ENCODE peak calls at places on chromosomes 7 and 10, in six cellular contexts. J is fibroblast of pulmonary artery, X is astrocyte, H is heart left ventricle, Y is brain microvascular endothelial cell, A is MG63. Q is an unnamed sample.

GRCh38 chr10:133254421-133255120 is 16.9 kb downstream of the VENTX start:
- DNase-seq in Y (no peak), J (no peak), A (no peak), H (no peak), X (no peak), Q (no peak)

GRCh38 chr10:110612629-110613028 is 31.5 kb upstream of the RBM20 start:
- DNase-seq in J (no peak), H (no peak), X (no peak), Y (no peak), A (no peak), Q (no peak)

GRCh38 chr7:155003215-155003999 is 483 bp upstream of the PAXIP1 start:
- DNase-seq in X (peak), Y (peak), H (peak), A (peak), J (peak), Q (peak)

GRCh38 chr10:71212249-71213126 is at the start of gene UNC5B:
- DNase-seq in H (peak), A (peak), J (peak), Y (peak), X (peak), Q (peak)

GRCh38 chr7:41700044-41700471 is 2.8 kb downstream of the INHBA start:
- DNase-seq in H (no peak), J (no peak), Y (no peak), X (no peak), A (no peak), Q (no peak)

GRCh38 chr7:1536768-1537630 is 6.5 kb downstream of the MAFK start:
- DNase-seq in J (peak), A (peak), Y (peak), X (peak), H (peak), Q (no peak)

GRCh38 chr7:64685091-64685490 is 19.2 kb downstream of the ZNF107 start:
- DNase-seq in A (no peak), Y (no peak), X (no peak), J (no peak), H (no peak), Q (peak)

GRCh38 chr7:28239823-28240204 is 59.2 kb upstream of the JAZF1 start:
- DNase-seq in X (no peak), H (no peak), Y (no peak), A (no peak), J (no peak), Q (no peak)

GRCh38 chr7:26723140-26723539 is 141.2 kb downstream of the SKAP2 start:
- DNase-seq in J (no peak), Y (no peak), X (no peak), H (no peak), A (no peak), Q (no peak)

GRCh38 chr7:157945401-157945800 is 608.6 kb downstream of the DNAJB6 start:
- DNase-seq in X (no peak), J (no peak), Y (no peak), H (no peak), A (no peak), Q (no peak)

GRCh38 chr7:59079-59825 is 133.1 kb upstream of the FAM20C start:
- DNase-seq in X (no peak), J (no peak), A (no peak), H (peak), Y (no peak), Q (no peak)

GRCh38 chr7:44196450-44196872 is 4.3 kb upstream of the YKT6 start:
- DNase-seq in H (no peak), Y (peak), A (peak), J (peak), X (no peak), Q (peak)

GRCh38 chr10:114246679-114247305 is 7.7 kb downstream of the VWA2 start:
- DNase-seq in X (peak), H (no peak), A (no peak), Y (no peak), J (no peak), Q (no peak)

GRCh38 chr7:25852249-25852994 is 299.6 kb upstream of the NFE2L3 start:
- DNase-seq in X (no peak), Y (no peak), H (no peak), A (no peak), J (no peak), Q (no peak)

GRCh38 chr10:116162851-116163250 is 110.2 kb downstream of the GFRA1 start:
- DNase-seq in H (no peak), X (no peak), Y (no peak), A (no peak), J (no peak), Q (no peak)

GRCh38 chr7:33477719-33478480 is 348.5 kb downstream of the BBS9 start:
- DNase-seq in Y (no peak), J (no peak), A (no peak), H (no peak), X (no peak), Q (no peak)

GRCh38 chr7:75045881-75046280 is 27.7 kb downstream of the RCC1L start:
- DNase-seq in X (no peak), A (no peak), Y (no peak), H (no peak), J (no peak), Q (no peak)

GRCh38 chr10:69629897-69630650 is at the start of gene FAM241B:
- DNase-seq in H (peak), X (peak), Y (no peak), J (peak), A (peak), Q (peak)

GRCh38 chr10:87750817-87751216 is 67.2 kb downstream of the ATAD1 start:
- DNase-seq in X (no peak), A (no peak), J (no peak), Y (no peak), H (no peak), Q (no peak)

GRCh38 chr7:139949629-139950028 is 113.1 kb downstream of the PARP12 start:
- DNase-seq in J (no peak), Y (no peak), X (peak), H (no peak), A (no peak), Q (no peak)

GRCh38 chr7:148773344-148773743 is 74.6 kb downstream of the CUL1 start:
- DNase-seq in J (no peak), Y (peak), A (no peak), X (peak), H (no peak), Q (peak)

GRCh38 chr10:103640436-103641181 is 147.1 kb downstream of the NEURL1 start:
- DNase-seq in Y (no peak), H (no peak), J (peak), X (peak), A (no peak), Q (no peak)

GRCh38 chr7:55142919-55143600 is 124.2 kb downstream of the EGFR start:
- DNase-seq in A (no peak), H (no peak), J (no peak), Y (no peak), X (no peak), Q (no peak)

DNA sequence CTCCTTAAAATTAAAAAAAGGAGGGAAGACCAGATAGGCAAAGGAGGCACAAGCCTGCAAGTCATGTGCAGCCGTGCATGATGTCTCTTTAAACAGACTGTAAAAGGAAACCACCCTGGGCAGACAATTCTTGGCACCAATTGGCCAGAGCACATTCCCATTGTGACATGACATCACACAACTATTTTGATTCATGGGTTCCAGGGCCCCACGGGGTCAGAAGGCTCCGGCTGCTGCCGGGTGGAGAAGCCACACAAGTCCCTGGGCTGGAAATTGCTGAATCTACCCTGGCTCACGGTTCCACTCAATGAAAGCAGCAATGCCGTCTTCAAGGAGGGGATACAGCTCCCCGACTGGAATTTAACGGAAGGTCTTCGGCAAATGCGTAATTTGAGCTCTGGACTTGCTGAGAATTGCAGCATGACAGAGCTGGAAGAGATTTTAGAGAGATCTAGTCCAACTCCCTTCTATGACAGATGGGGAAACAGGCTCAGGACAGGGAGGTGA is 140.5 kb downstream of the PRKAG2 start:
- DNase-seq in Y (peak), J (peak), A (peak), X (peak), H (peak), Q (no peak)
- H3K4me3 ChIP-seq in Y (peak), J (peak), A (no peak), X (peak), H (peak), Q (no peak)

DNA sequence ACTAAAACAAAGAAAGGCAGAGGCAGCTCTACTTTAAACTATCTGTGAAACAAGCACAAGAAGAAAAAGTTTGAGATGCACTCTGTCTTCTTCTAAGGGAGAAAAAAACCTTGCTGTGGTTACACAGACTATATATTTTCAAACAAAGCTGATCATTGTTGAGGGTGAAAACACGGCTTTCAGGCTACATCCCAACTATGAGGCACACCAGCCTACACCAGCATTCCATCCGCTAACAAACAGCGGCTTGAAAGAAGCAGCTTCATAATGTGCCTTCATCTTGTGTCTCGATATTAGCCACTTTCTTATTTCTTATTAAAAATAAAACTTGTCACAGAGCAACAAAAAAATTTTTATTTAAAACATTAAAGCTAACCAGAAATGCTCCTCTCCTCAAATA is 79.1 kb downstream of the USP6NL start:
- DNase-seq in H (no peak), Y (no peak), J (peak), X (peak), A (peak), Q (no peak)
- H3K4me3 ChIP-seq in H (no peak), Y (peak), J (peak), X (no peak), A (peak), Q (no peak)

GRCh38 chr7:151628846-151629604 is 109.3 kb upstream of the RHEB start:
- DNase-seq in H (no peak), Y (no peak), A (no peak), J (no peak), X (no peak), Q (no peak)
- H3K4me3 ChIP-seq in H (no peak), Y (no peak), A (no peak), J (no peak), X (no peak), Q (no peak)

DNA sequence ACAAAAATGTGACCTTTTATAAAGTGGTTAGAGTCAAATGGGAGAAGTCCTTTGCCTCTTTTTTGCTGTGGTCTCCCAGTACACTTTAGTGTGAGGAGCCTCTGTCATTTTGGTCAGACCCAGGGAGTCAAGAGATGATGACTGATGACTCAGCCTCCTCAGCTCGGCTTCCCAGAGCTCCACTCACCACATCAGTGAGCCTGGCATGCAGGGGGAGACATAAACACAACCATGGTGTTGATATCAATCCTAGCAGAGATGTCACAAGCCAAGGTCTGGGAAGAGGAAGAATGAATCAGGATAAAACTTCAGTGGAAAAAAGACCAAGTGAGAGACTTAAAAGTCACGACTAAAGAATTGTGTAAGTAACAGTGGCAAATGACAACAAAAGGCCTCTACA is 50.1 kb downstream of the TFAM start:
- DNase-seq in X (peak), H (no peak), J (peak), A (peak), Y (peak), Q (no peak)
- H3K4me3 ChIP-seq in X (no peak), H (no peak), J (no peak), A (no peak), Y (no peak), Q (no peak)

DNA sequence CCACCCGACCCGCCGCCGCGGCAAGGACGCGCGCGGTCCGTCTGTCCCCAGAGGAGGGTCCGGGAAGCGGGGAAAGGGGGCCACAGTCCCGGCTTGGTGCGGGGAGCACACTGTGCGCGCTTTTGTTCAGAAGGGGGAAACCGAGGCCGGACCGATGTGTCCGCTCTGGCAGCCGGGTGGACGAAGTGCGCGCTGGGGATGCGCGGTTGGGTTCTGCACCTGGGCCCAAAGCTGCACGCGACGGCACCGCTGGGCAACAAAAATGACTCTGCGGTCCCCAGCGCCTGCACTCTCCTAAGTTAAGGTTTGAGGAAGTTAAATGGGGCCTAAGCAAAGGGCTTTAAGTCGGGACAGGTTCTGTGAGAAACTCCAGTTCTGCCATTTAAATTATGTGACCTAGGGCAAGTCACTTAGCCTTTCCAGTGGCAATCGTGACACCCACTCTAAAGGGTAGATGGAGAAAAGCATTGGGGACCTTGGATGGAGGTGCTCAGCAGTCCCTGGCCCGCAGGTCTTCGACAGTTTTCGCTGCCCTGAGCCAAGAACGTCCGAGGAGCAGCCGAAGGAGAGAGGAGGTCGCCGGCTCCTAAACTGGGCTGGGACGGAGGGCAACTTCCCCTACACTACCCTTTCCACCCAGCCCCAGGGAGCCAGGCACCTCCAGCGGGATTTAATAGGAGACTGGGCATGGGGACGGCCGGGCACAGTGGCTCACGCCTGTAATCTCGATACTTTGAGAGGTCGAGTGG is 468 bp upstream of the ACBD5 start:
- DNase-seq in H (no peak), A (peak), J (peak), X (peak), Y (no peak), Q (peak)
- H3K4me3 ChIP-seq in H (peak), A (peak), J (peak), X (peak), Y (peak), Q (peak)

GRCh38 chr7:94228678-94229077 is 166.0 kb upstream of the COL1A2 start:
- DNase-seq in A (no peak), H (no peak), X (peak), Y (no peak), J (no peak), Q (no peak)

GRCh38 chr7:94228223-94228622 is 166.5 kb upstream of the COL1A2 start:
- DNase-seq in A (no peak), J (no peak), H (no peak), Y (no peak), X (no peak), Q (no peak)

GRCh38 chr7:94222516-94222915 is 172.2 kb upstream of the COL1A2 start:
- DNase-seq in H (no peak), Y (no peak), A (no peak), X (no peak), J (peak), Q (no peak)

GRCh38 chr7:94223375-94224084 is 171.2 kb upstream of the COL1A2 start:
- DNase-seq in A (no peak), Y (peak), J (peak), X (peak), H (no peak), Q (no peak)
- H3K4me3 ChIP-seq in A (no peak), Y (peak), J (no peak), X (peak), H (no peak), Q (no peak)

DNA sequence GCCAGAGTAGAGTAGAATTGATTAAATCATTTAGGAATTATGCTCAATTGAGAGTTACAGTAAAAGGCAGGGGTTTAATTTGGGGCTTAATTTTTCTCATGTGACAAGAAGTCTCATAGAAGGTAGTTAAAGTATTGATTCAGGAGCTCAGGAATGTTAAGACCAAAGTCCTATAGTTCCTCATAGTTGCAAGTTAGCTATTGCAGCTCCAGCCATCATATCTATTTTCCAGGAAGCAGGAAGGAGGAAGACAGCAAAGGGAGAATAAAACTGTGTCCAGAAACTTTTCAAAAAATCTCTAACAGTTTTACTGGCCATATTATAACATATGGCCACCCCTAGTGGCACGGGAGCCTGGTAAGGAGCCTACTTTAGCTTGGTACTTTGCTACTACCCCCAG is 97.0 kb upstream of the RPA3 start:
- DNase-seq in Y (no peak), X (no peak), H (no peak), J (no peak), A (no peak), Q (no peak)
- H3K4me3 ChIP-seq in Y (no peak), X (no peak), H (no peak), J (no peak), A (no peak), Q (no peak)

GRCh38 chr10:126921162-126921561 is 15.9 kb downstream of the DOCK1 start:
- DNase-seq in Y (no peak), H (no peak), X (no peak), J (no peak), A (no peak), Q (no peak)
- H3K4me3 ChIP-seq in Y (no peak), H (no peak), X (no peak), J (no peak), A (no peak), Q (no peak)

GRCh38 chr7:106774768-106775551 is 90.1 kb upstream of the PIK3CG start:
- DNase-seq in H (no peak), J (peak), X (peak), Y (peak), A (no peak), Q (no peak)
- H3K4me3 ChIP-seq in H (no peak), J (peak), X (peak), Y (peak), A (no peak), Q (no peak)

Q was measured in Jurkat, Clone E6-1.